ENCODE peak calls at places on chromosomes 2 and 18, in six cellular contexts. C, A, T, D, E and F are unnamed samples.
A peak's percentile ranks its signal among the peaks of the same experiment; 100 is the strongest.

GRCh38 chr2:62423235-62423634 is 82.8 kb downstream of the TMEM17 start:
- DNase-seq in T (no peak), A (no peak), C (no peak), D (no peak), E (no peak), F (no peak)

GRCh38 chr2:239667431-239667985 is 266.7 kb upstream of the HDAC4 start:
- DNase-seq in A (no peak), E (no peak), D (no peak), T (no peak), C (no peak), F (no peak)

GRCh38 chr2:209472386-209472832 is 48.6 kb downstream of the MAP2 start:
- DNase-seq in D (peak; percentile 64), C (no peak), T (no peak), A (no peak), E (peak; percentile 43), F (no peak)

GRCh38 chr2:122634261-122634660 is 878.8 kb downstream of the TSN start:
- DNase-seq in C (no peak), A (no peak), T (no peak), D (no peak), E (no peak), F (no peak)

GRCh38 chr18:13940326-13940725 is 25.0 kb upstream of the MC2R start:
- DNase-seq in A (no peak), E (no peak), D (no peak), C (no peak), T (no peak), F (no peak)

GRCh38 chr18:55641501-55641900 is 53.5 kb upstream of the TCF4 start:
- DNase-seq in A (no peak), E (no peak), T (no peak), C (no peak), D (no peak), F (no peak)

GRCh38 chr18:66557091-66557490 is 46.8 kb downstream of the CDH19 start:
- DNase-seq in T (no peak), D (no peak), A (no peak), E (no peak), C (no peak), F (no peak)

GRCh38 chr2:163142618-163143017 is 304.1 kb upstream of the KCNH7 start:
- DNase-seq in T (no peak), D (no peak), A (no peak), C (no peak), E (no peak), F (no peak)

GRCh38 chr18:37385846-37386435 is 179.7 kb downstream of the CELF4 start:
- DNase-seq in E (peak; percentile 12), T (peak; percentile 51), D (no peak), A (no peak), C (no peak), F (peak; percentile 19)

GRCh38 chr2:122329266-122329665 is 573.8 kb downstream of the TSN start:
- DNase-seq in D (no peak), A (no peak), E (no peak), C (no peak), T (no peak), F (no peak)

GRCh38 chr2:16791496-16791895 is 125.9 kb upstream of the CYRIA start:
- DNase-seq in C (no peak), A (no peak), E (no peak), D (no peak), T (no peak), F (no peak)